ENCODE peak calls at places on chromosome 19, in four cellular contexts. R is SW 1271; K is GM12864; M is stimulated activated CD4-positive, alpha-beta T cell treated with anti-CD3 and anti-CD28 coated beads, Interleukin-15, amount 100 ng/mL, for 1 hour. T is an unnamed sample.

GRCh38 chr19:2827840-2828489 is 8.3 kb downstream of the ZNF554 start:
- DNase-seq in R (no peak), K (no peak), M (no peak), T (no peak)

GRCh38 chr19:45765365-45766292 is 3.4 kb downstream of the SIX5 start:
- DNase-seq in R (no peak), K (no peak), M (no peak), T (no peak)

GRCh38 chr19:35038623-35039512 is 2.7 kb upstream of the HPN start:
- DNase-seq in R (no peak), K (no peak), M (no peak), T (no peak)

GRCh38 chr19:39494661-39495060 is 4.1 kb upstream of the DLL3 start:
- DNase-seq in R (no peak), K (no peak), M (no peak), T (no peak)

GRCh38 chr19:18896421-18896841 is 473 bp upstream of the CERS1 start:
- DNase-seq in R (no peak), K (no peak), M (no peak), T (no peak)

GRCh38 chr19:10095622-10095947 is 6.9 kb downstream of the ANGPTL6 start:
- DNase-seq in R (no peak), K (no peak), M (no peak), T (no peak)

GRCh38 chr19:50025794-50026549 is at the start of gene ZNF473:
- DNase-seq in R (peak; percentile 87), K (peak; percentile 89), M (peak; percentile 80), T (peak; percentile 98)

GRCh38 chr19:12202250-12202649 is 39.4 kb downstream of the ZNF136 start:
- DNase-seq in R (no peak), K (no peak), M (peak; percentile 47), T (peak; percentile 20)

GRCh38 chr19:1933245-1933644 is 7.7 kb upstream of the CSNK1G2 start:
- DNase-seq in R (no peak), K (no peak), M (no peak), T (no peak)

GRCh38 chr19:35216833-35217707 is 11.5 kb downstream of the FAM187B start:
- DNase-seq in R (no peak), K (no peak), M (no peak), T (peak; percentile 80)

GRCh38 chr19:13149628-13150186 is 468 bp downstream of the STX10 start:
- DNase-seq in R (peak; percentile 36), K (no peak), M (no peak), T (peak; percentile 74)

GRCh38 chr19:11418166-11418517 is 972 bp downstream of the RGL3 start:
- DNase-seq in R (no peak), K (no peak), M (no peak), T (no peak)

GRCh38 chr19:55197531-55197930 is 11.8 kb downstream of the PTPRH start:
- DNase-seq in R (no peak), K (no peak), M (no peak), T (no peak)

GRCh38 chr19:35665157-35665556 is 1.2 kb upstream of the UPK1A start:
- DNase-seq in R (no peak), K (no peak), M (no peak), T (no peak)

GRCh38 chr19:10636304-10636972 is 11.1 kb downstream of the SLC44A2 start:
- DNase-seq in R (no peak), K (no peak), M (no peak), T (no peak)

GRCh38 chr19:33459691-33460090 is 61.9 kb downstream of the PEPD start:
- DNase-seq in R (no peak), K (no peak), M (no peak), T (peak; percentile 37)

GRCh38 chr19:50490411-50490811 is 13.8 kb upstream of the GARIN5A start:
- DNase-seq in R (no peak), K (no peak), M (no peak), T (no peak)

GRCh38 chr19:30666301-30666803 is 294.2 kb downstream of the ZNF536 start:
- DNase-seq in R (no peak), K (no peak), M (peak; percentile 14), T (no peak)

GRCh38 chr19:6133231-6133630 is 2.2 kb upstream of the ACSBG2 start:
- DNase-seq in R (no peak), K (no peak), M (no peak), T (no peak)

GRCh38 chr19:12939292-12939606 is 840 bp downstream of the CALR start:
- DNase-seq in R (no peak), K (no peak), M (no peak), T (peak; percentile 70)

GRCh38 chr19:29172302-29172701 is 40.6 kb downstream of the UQCRFS1 start:
- DNase-seq in R (no peak), K (no peak), M (no peak), T (no peak)